ENCODE peak calls at places on chromosomes 12 and 14, in five cellular contexts. One of them, this sample, is unnamed.
A peak's percentile ranks its signal among the peaks of the same experiment; 100 is the strongest.

GRCh38 chr12:1606021-1606622 is 11.7 kb upstream of the FBXL14 start:
- DNase-seq in epithelial cell of esophagus: peak; percentile 96
- DNase-seq in AG10803: peak; percentile 85
- DNase-seq in astrocyte of the spinal cord: peak; percentile 82
- DNase-seq in fibroblast of mammary gland: peak; percentile 90
- DNase-seq in this sample: no peak

GRCh38 chr14:75298187-75298985 is 19.8 kb downstream of the FOS start:
- DNase-seq in astrocyte of the spinal cord: no peak
- DNase-seq in fibroblast of mammary gland: peak; percentile 33
- DNase-seq in AG10803: no peak
- DNase-seq in epithelial cell of esophagus: peak; percentile 54
- DNase-seq in this sample: no peak

GRCh38 chr12:79143803-79144202 is 279.2 kb downstream of the SYT1 start:
- DNase-seq in AG10803: no peak
- DNase-seq in epithelial cell of esophagus: no peak
- DNase-seq in fibroblast of mammary gland: no peak
- DNase-seq in astrocyte of the spinal cord: no peak
- DNase-seq in this sample: no peak

GRCh38 chr12:109443794-109444193 is 33.3 kb downstream of the KCTD10 start:
- DNase-seq in fibroblast of mammary gland: no peak
- DNase-seq in astrocyte of the spinal cord: no peak
- DNase-seq in AG10803: peak; percentile 61
- DNase-seq in epithelial cell of esophagus: no peak
- DNase-seq in this sample: no peak

GRCh38 chr14:101583709-101584048 is 22.4 kb downstream of the DIO3 start:
- DNase-seq in fibroblast of mammary gland: no peak
- DNase-seq in AG10803: no peak
- DNase-seq in astrocyte of the spinal cord: no peak
- DNase-seq in epithelial cell of esophagus: no peak
- DNase-seq in this sample: no peak

GRCh38 chr12:14275111-14275510 is 90.4 kb upstream of the ATF7IP start:
- DNase-seq in epithelial cell of esophagus: no peak
- DNase-seq in AG10803: no peak
- DNase-seq in astrocyte of the spinal cord: no peak
- DNase-seq in fibroblast of mammary gland: no peak
- DNase-seq in this sample: no peak

GRCh38 chr12:55935742-55936151 is 4.8 kb downstream of the DGKA start:
- DNase-seq in epithelial cell of esophagus: no peak
- DNase-seq in fibroblast of mammary gland: no peak
- DNase-seq in AG10803: no peak
- DNase-seq in astrocyte of the spinal cord: no peak
- DNase-seq in this sample: no peak

GRCh38 chr12:1171657-1172056 is 180.6 kb downstream of the ERC1 start:
- DNase-seq in astrocyte of the spinal cord: no peak
- DNase-seq in fibroblast of mammary gland: peak; percentile 4
- DNase-seq in epithelial cell of esophagus: peak; percentile 60
- DNase-seq in AG10803: no peak
- DNase-seq in this sample: no peak

GRCh38 chr12:11650279-11650696 is 814 bp downstream of the ETV6 start:
- DNase-seq in astrocyte of the spinal cord: no peak
- DNase-seq in epithelial cell of esophagus: no peak
- DNase-seq in fibroblast of mammary gland: no peak
- DNase-seq in AG10803: no peak
- DNase-seq in this sample: no peak

GRCh38 chr14:93727039-93727740 is 61.1 kb downstream of the PRIMA1 start:
- DNase-seq in AG10803: no peak
- DNase-seq in astrocyte of the spinal cord: no peak
- DNase-seq in fibroblast of mammary gland: no peak
- DNase-seq in epithelial cell of esophagus: no peak
- DNase-seq in this sample: no peak

GRCh38 chr14:22265319-22266140 is 323.5 kb downstream of the DAD1 start:
- DNase-seq in astrocyte of the spinal cord: peak; percentile 39
- DNase-seq in fibroblast of mammary gland: peak; percentile 6
- DNase-seq in AG10803: no peak
- DNase-seq in epithelial cell of esophagus: peak; percentile 57
- DNase-seq in this sample: no peak

GRCh38 chr12:27338473-27338872 is 5.8 kb downstream of the BMAL2 start:
- DNase-seq in AG10803: no peak
- DNase-seq in astrocyte of the spinal cord: no peak
- DNase-seq in fibroblast of mammary gland: no peak
- DNase-seq in epithelial cell of esophagus: peak; percentile 59
- DNase-seq in this sample: no peak

GRCh38 chr12:42660968-42661937 is 71.7 kb upstream of the PRICKLE1 start:
- DNase-seq in epithelial cell of esophagus: no peak
- DNase-seq in AG10803: no peak
- DNase-seq in fibroblast of mammary gland: no peak
- DNase-seq in astrocyte of the spinal cord: no peak
- DNase-seq in this sample: no peak

GRCh38 chr12:106082216-106083175 is 56.3 kb downstream of the NUAK1 start:
- DNase-seq in astrocyte of the spinal cord: peak; percentile 95
- DNase-seq in epithelial cell of esophagus: no peak
- DNase-seq in fibroblast of mammary gland: no peak
- DNase-seq in AG10803: no peak
- DNase-seq in this sample: no peak

GRCh38 chr14:56953884-56954283 is 143.6 kb upstream of the OTX2 start:
- DNase-seq in astrocyte of the spinal cord: no peak
- DNase-seq in AG10803: no peak
- DNase-seq in epithelial cell of esophagus: no peak
- DNase-seq in fibroblast of mammary gland: no peak
- DNase-seq in this sample: no peak

GRCh38 chr12:116455540-116456306 is 103.5 kb upstream of the MAP1LC3B2 start:
- DNase-seq in AG10803: peak; percentile 96
- DNase-seq in astrocyte of the spinal cord: peak; percentile 97
- DNase-seq in fibroblast of mammary gland: peak; percentile 98
- DNase-seq in epithelial cell of esophagus: peak; percentile 94
- DNase-seq in this sample: peak; percentile 87

GRCh38 chr14:78967111-78967809 is 797.1 kb downstream of the NRXN3 start:
- DNase-seq in AG10803: peak; percentile 49
- DNase-seq in fibroblast of mammary gland: peak; percentile 12
- DNase-seq in epithelial cell of esophagus: peak; percentile 15
- DNase-seq in astrocyte of the spinal cord: peak; percentile 46
- DNase-seq in this sample: peak; percentile 21

GRCh38 chr12:110373025-110373876 is 30.3 kb downstream of the ANAPC7 start:
- DNase-seq in epithelial cell of esophagus: peak; percentile 80
- DNase-seq in astrocyte of the spinal cord: no peak
- DNase-seq in AG10803: no peak
- DNase-seq in fibroblast of mammary gland: no peak
- DNase-seq in this sample: no peak

GRCh38 chr14:68236525-68236924 is 416.9 kb downstream of the RAD51B start:
- DNase-seq in epithelial cell of esophagus: no peak
- DNase-seq in AG10803: no peak
- DNase-seq in astrocyte of the spinal cord: no peak
- DNase-seq in fibroblast of mammary gland: no peak
- DNase-seq in this sample: no peak

GRCh38 chr12:6998708-6999451 is 19.4 kb downstream of the LPCAT3 start:
- DNase-seq in fibroblast of mammary gland: peak; percentile 40
- DNase-seq in astrocyte of the spinal cord: no peak
- DNase-seq in epithelial cell of esophagus: peak; percentile 69
- DNase-seq in AG10803: no peak
- DNase-seq in this sample: no peak

DNA sequence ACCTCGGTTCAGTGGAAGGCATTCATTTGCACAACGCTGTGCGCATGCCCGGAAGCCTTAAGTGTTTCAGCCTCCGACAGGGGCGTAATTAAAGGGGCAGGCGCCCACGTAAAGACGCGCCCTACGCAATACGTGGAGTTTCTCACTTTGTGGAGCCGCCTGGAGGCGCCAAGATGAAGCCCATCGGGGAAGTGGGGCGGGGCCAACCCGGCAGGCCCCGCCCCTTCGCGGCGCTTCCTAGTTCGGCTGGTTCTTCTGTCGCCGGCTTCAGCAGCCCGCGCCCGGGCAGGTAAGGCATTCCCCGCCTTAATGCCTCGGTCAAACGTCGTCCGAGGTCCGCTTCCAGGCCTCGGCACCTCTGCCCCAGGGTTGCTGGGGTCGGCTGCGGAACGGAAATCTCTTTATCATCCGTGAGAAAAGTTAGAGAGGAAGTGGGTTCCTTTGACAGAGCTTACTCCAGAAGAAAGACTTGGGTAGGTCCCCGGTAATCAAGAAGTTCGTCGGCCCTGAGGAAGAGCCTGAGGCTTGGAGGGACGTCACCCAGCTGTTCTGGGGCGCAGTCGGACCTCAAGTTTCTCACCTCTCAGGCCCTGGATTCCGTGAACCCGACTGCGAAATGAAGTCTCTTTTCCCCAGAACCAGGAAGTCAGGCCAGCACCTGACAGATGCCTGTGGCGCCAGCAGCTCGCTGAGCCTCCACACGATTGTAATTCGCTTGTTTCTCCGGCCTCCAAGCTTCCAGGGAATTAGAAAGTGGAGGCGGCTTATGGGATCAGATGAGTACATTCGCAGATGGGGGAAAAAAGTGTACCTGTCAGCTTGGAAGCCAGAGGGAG is at the start of the genes IRAK4 and PUS7L:
- DNase-seq in astrocyte of the spinal cord: peak; percentile 98
- DNase-seq in fibroblast of mammary gland: peak; percentile 95
- DNase-seq in AG10803: peak; percentile 96
- DNase-seq in epithelial cell of esophagus: peak; percentile 98
- DNase-seq in this sample: peak; percentile 84
- TF ChIP-seq CTCF in astrocyte of the spinal cord: peak; percentile 55
- TF ChIP-seq CTCF in fibroblast of mammary gland: peak; percentile 45
- TF ChIP-seq CTCF in AG10803: peak; percentile 44
- TF ChIP-seq CTCF in epithelial cell of esophagus: peak; percentile 54
- TF ChIP-seq CTCF in this sample: peak; percentile 70

GRCh38 chr14:77248666-77249065 is 22.3 kb downstream of the NGB start:
- DNase-seq in fibroblast of mammary gland: peak; percentile 6
- DNase-seq in epithelial cell of esophagus: peak; percentile 40
- DNase-seq in astrocyte of the spinal cord: no peak
- DNase-seq in AG10803: no peak
- DNase-seq in this sample: no peak

GRCh38 chr14:77242752-77243151 is 28.3 kb downstream of the NGB start:
- DNase-seq in epithelial cell of esophagus: no peak
- DNase-seq in astrocyte of the spinal cord: no peak
- DNase-seq in fibroblast of mammary gland: no peak
- DNase-seq in AG10803: no peak
- DNase-seq in this sample: no peak

GRCh38 chr14:77246784-77247183 is 24.2 kb downstream of the NGB start:
- DNase-seq in epithelial cell of esophagus: no peak
- DNase-seq in AG10803: no peak
- DNase-seq in fibroblast of mammary gland: no peak
- DNase-seq in astrocyte of the spinal cord: no peak
- DNase-seq in this sample: no peak

GRCh38 chr14:77243853-77244252 is 27.2 kb downstream of the NGB start:
- DNase-seq in epithelial cell of esophagus: no peak
- DNase-seq in fibroblast of mammary gland: no peak
- DNase-seq in astrocyte of the spinal cord: no peak
- DNase-seq in AG10803: no peak
- DNase-seq in this sample: no peak

DNA sequence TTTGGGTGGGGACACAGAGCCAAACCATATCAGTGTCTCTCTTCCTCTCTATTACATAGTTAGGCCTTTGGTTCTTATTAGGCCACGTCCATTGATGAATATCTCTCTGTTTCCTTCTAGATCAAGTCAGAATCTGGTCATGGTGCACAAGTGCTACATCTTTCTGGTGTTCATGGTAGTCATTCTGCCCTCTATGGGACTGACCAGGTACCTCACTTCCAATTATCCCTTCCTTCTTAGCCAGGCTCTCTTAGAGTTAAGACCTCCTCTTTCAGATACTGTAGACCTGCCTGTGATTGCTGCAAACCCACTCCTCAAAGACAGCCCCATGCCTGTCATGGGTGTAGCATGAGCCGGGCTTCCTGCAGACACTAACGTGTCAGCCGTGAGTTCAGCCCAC is 25.2 kb downstream of the NGB start:
- DNase-seq in AG10803: no peak
- DNase-seq in epithelial cell of esophagus: no peak
- DNase-seq in astrocyte of the spinal cord: no peak
- DNase-seq in fibroblast of mammary gland: peak; percentile 1
- DNase-seq in this sample: no peak
- TF ChIP-seq CTCF in AG10803: no peak
- TF ChIP-seq CTCF in epithelial cell of esophagus: peak; percentile 21
- TF ChIP-seq CTCF in astrocyte of the spinal cord: no peak
- TF ChIP-seq CTCF in fibroblast of mammary gland: peak; percentile 7
- TF ChIP-seq CTCF in this sample: no peak

GRCh38 chr12:111505601-111506036 is 93.5 kb downstream of the ATXN2 start:
- DNase-seq in fibroblast of mammary gland: no peak
- DNase-seq in astrocyte of the spinal cord: no peak
- DNase-seq in epithelial cell of esophagus: no peak
- DNase-seq in AG10803: no peak
- DNase-seq in this sample: no peak
- TF ChIP-seq CTCF in fibroblast of mammary gland: no peak
- TF ChIP-seq CTCF in astrocyte of the spinal cord: peak; percentile 1
- TF ChIP-seq CTCF in epithelial cell of esophagus: no peak
- TF ChIP-seq CTCF in AG10803: no peak
- TF ChIP-seq CTCF in this sample: peak; percentile 6

GRCh38 chr14:100484531-100485267 is 102.5 kb downstream of the BEGAIN start:
- DNase-seq in astrocyte of the spinal cord: no peak
- DNase-seq in epithelial cell of esophagus: no peak
- DNase-seq in fibroblast of mammary gland: no peak
- DNase-seq in AG10803: peak; percentile 56
- DNase-seq in this sample: no peak
- TF ChIP-seq CTCF in astrocyte of the spinal cord: no peak
- TF ChIP-seq CTCF in epithelial cell of esophagus: no peak
- TF ChIP-seq CTCF in fibroblast of mammary gland: no peak
- TF ChIP-seq CTCF in AG10803: no peak
- TF ChIP-seq CTCF in this sample: no peak

DNA sequence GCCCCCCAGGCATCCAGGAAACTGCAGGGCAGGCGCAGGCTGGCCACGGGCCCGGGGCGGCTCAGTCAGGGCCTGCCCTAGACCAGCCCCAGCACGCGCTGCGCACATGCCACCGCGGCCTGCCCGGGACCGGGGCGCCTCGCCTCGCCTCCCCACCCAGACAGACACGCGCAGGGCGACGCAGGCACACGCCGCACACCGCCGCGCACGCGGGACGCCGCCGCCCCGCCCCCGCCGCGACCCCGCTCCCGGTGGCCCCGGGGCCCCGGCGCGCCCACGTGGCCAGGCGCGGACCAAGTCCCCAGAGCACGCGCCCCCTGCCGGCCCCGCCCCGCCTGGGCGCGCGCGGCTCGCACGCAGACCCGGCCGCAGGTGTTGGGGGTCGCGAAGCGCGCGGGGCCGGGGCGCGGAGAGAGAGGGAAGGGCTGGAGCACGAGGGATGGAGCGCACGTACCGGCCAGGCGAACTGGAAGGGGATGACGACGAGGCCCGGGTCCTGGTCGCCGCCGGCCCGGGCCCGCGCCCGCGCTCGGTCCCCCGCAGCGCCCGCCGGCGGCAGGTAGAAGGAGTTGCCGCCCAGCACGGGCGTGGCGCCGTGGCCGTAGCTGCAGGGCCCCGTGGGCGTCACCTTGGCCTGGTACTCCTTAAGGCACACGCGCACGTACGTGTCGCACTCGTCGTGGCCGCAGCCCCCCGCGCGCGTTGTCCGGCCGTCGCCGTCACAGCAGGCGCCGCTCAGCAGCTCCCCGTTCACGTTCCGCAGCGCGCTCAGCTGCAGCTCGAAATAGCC is 1.1 kb downstream of the JAG2 start:
- DNase-seq in AG10803: no peak
- DNase-seq in epithelial cell of esophagus: peak; percentile 88
- DNase-seq in fibroblast of mammary gland: no peak
- DNase-seq in astrocyte of the spinal cord: no peak
- DNase-seq in this sample: no peak
- TF ChIP-seq CTCF in AG10803: no peak
- TF ChIP-seq CTCF in epithelial cell of esophagus: no peak
- TF ChIP-seq CTCF in fibroblast of mammary gland: no peak
- TF ChIP-seq CTCF in astrocyte of the spinal cord: no peak
- TF ChIP-seq CTCF in this sample: no peak

GRCh38 chr14:63371033-63371432 is 52.3 kb upstream of the GPHB5 start:
- DNase-seq in epithelial cell of esophagus: no peak
- DNase-seq in astrocyte of the spinal cord: no peak
- DNase-seq in AG10803: no peak
- DNase-seq in fibroblast of mammary gland: no peak
- DNase-seq in this sample: no peak

GRCh38 chr14:63362305-63362914 is 43.7 kb upstream of the GPHB5 start:
- DNase-seq in epithelial cell of esophagus: no peak
- DNase-seq in fibroblast of mammary gland: no peak
- DNase-seq in astrocyte of the spinal cord: no peak
- DNase-seq in AG10803: no peak
- DNase-seq in this sample: no peak

GRCh38 chr14:63367742-63368364 is 49.1 kb upstream of the GPHB5 start:
- DNase-seq in epithelial cell of esophagus: no peak
- DNase-seq in fibroblast of mammary gland: no peak
- DNase-seq in astrocyte of the spinal cord: no peak
- DNase-seq in AG10803: no peak
- DNase-seq in this sample: no peak
- TF ChIP-seq CTCF in epithelial cell of esophagus: peak; percentile 8
- TF ChIP-seq CTCF in fibroblast of mammary gland: no peak
- TF ChIP-seq CTCF in astrocyte of the spinal cord: no peak
- TF ChIP-seq CTCF in AG10803: peak; percentile 16
- TF ChIP-seq CTCF in this sample: peak; percentile 8